ENCODE peak calls at places on chromosomes 7 and 10, in ten cellular contexts. D is dorsolateral prefrontal cortex, N is PC-3, P is AG04450, F is psoas muscle, R is suprapubic skin, O is K562, S is stomach, Q is hepatocyte, T is pancreas. K is an unnamed sample. For H3K27me3, the result is how much of the 10 kb centered on the place peaks cover.

GRCh38 chr7:35646289-35647033 is 48.5 kb downstream of the HERPUD2 start:
- DNase-seq in D (no peak), N (no peak), P (no peak), F (no peak), R (no peak), O (no peak), S (no peak), Q (no peak), T (peak), K (no peak)

GRCh38 chr7:35003679-35004278 is 33.5 kb downstream of the DPY19L1 start:
- DNase-seq in D (no peak), N (peak), P (peak), F (no peak), R (no peak), O (peak), S (peak), Q (peak), T (peak), K (no peak)

GRCh38 chr10:89632824-89633223 is 12.2 kb downstream of the PANK1 start:
- DNase-seq in D (no peak), N (no peak), P (no peak), F (no peak), R (no peak), O (no peak), S (no peak), Q (no peak), T (no peak), K (no peak)

GRCh38 chr10:33336606-33337334 is 2.3 kb upstream of the NRP1 start:
- DNase-seq in D (no peak), N (peak), P (no peak), F (peak), R (no peak), O (no peak), S (no peak), Q (peak), T (peak), K (peak)

GRCh38 chr10:88858493-88858892 is 6.8 kb upstream of the ANKRD22 start:
- DNase-seq in D (no peak), N (peak), P (no peak), F (no peak), R (no peak), O (no peak), S (no peak), Q (peak), T (no peak), K (no peak)

GRCh38 chr10:88881335-88881734 is 1.3 kb downstream of the STAMBPL1 start:
- DNase-seq in D (no peak), N (no peak), P (no peak), F (no peak), R (no peak), O (no peak), S (no peak), Q (no peak), T (no peak), K (no peak)

GRCh38 chr10:29209830-29210229 is 79.0 kb upstream of the LYZL1 start:
- DNase-seq in D (no peak), N (no peak), P (no peak), F (no peak), R (no peak), O (no peak), S (no peak), Q (no peak), T (no peak), K (no peak)

GRCh38 chr10:78331391-78331922 is 297.8 kb downstream of the RPS24 start:
- DNase-seq in D (no peak), N (peak), P (no peak), F (peak), R (no peak), O (no peak), S (no peak), Q (no peak), T (no peak), K (peak)

GRCh38 chr10:23203369-23204325 is 11.5 kb downstream of the PTF1A start:
- DNase-seq in D (no peak), N (no peak), P (no peak), F (no peak), R (no peak), O (no peak), S (no peak), Q (no peak), T (no peak), K (no peak)

GRCh38 chr10:55464083-55464482 is 663.1 kb upstream of the PCDH15 start:
- DNase-seq in D (no peak), N (no peak), P (no peak), F (no peak), R (no peak), O (no peak), S (no peak), Q (no peak), T (no peak), K (no peak)

DNA sequence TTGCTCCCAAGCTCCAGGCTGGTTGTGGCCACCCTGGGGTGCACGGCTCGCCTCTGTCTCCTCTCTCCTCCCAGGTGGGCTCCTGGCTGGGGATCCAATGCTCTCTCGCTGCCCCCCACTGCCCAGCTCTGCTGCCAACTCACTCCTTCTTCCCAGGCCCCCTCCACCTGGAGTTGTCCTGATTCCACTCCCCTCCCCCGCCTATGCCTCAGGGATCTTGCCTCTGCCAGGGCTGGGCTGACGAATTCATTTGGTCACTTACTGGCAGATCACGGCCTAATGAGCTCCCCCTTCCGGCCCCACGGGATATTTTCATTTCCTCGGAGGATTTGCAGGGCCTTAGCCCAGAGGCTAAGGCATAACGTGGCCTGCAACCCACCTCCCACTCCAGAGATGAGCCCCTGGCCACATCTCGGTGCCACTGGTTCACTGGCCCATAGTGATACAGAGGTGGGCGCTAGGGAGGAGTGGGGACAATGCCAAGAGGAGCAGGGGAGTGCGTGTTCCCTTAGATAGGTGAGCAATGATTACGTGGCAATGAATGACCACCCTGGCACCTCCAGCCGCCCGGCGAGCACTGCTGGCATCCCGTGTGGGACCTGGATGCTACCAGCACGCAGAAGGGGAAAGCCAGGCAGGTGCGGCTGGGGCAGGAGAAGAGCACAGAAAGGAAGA is 344.6 kb upstream of the SHH start:
- DNase-seq in D (no peak), N (peak), P (no peak), F (no peak), R (no peak), O (peak), S (peak), Q (peak), T (peak), K (no peak)
- TF ChIP-seq CTCF in D (no peak), N (peak), P (peak), F (no peak), R (no peak), O (peak), S (peak), Q (peak), T (no peak), K (no peak)

GRCh38 chr10:12975266-12975665 is 26.2 kb downstream of the CCDC3 start:
- DNase-seq in D (no peak), N (peak), P (no peak), F (no peak), R (peak), O (no peak), S (no peak), Q (peak), T (no peak), K (no peak)

GRCh38 chr10:12974845-12975199 is 26.7 kb downstream of the CCDC3 start:
- DNase-seq in D (no peak), N (no peak), P (no peak), F (no peak), R (no peak), O (no peak), S (no peak), Q (no peak), T (no peak), K (no peak)

GRCh38 chr10:12972146-12972545 is 29.4 kb downstream of the CCDC3 start:
- DNase-seq in D (no peak), N (no peak), P (no peak), F (no peak), R (peak), O (no peak), S (no peak), Q (no peak), T (no peak), K (no peak)

GRCh38 chr10:12974123-12974844 is 27.2 kb downstream of the CCDC3 start:
- DNase-seq in D (no peak), N (no peak), P (no peak), F (no peak), R (peak), O (no peak), S (no peak), Q (no peak), T (no peak), K (no peak)

GRCh38 chr10:12973149-12973718 is 28.3 kb downstream of the CCDC3 start:
- DNase-seq in D (no peak), N (no peak), P (no peak), F (no peak), R (peak), O (no peak), S (no peak), Q (no peak), T (no peak), K (no peak)
- H3K27ac ChIP-seq in D (peak), N (no peak), P (no peak), F (no peak), R (no peak), O (no peak), S (no peak), Q (no peak), T (no peak), K (no peak)

GRCh38 chr7:47195641-47196040 is 386.3 kb downstream of the TNS3 start:
- DNase-seq in D (no peak), N (peak), P (no peak), F (no peak), R (no peak), O (peak), S (no peak), Q (no peak), T (no peak), K (no peak)
- H3K27me3 ChIP-seq in D (under half), N (under half), P (under half), F (under half), R (under half), O (under half), S (under half), Q (under half), T (under half), K (under half)

GRCh38 chr7:24763303-24763901 is 6.1 kb upstream of the GSDME start:
- DNase-seq in D (no peak), N (no peak), P (no peak), F (no peak), R (no peak), O (no peak), S (no peak), Q (no peak), T (no peak), K (no peak)

GRCh38 chr7:24769863-24770262 is 12.6 kb upstream of the GSDME start:
- DNase-seq in D (no peak), N (no peak), P (no peak), F (no peak), R (no peak), O (no peak), S (no peak), Q (no peak), T (no peak), K (no peak)

GRCh38 chr7:24764972-24765744 is 7.9 kb upstream of the GSDME start:
- DNase-seq in D (no peak), N (no peak), P (no peak), F (no peak), R (no peak), O (no peak), S (no peak), Q (no peak), T (no peak), K (no peak)

GRCh38 chr7:24769014-24769830 is 12.0 kb upstream of the GSDME start:
- DNase-seq in D (no peak), N (no peak), P (no peak), F (no peak), R (no peak), O (no peak), S (no peak), Q (no peak), T (no peak), K (no peak)

GRCh38 chr7:24767878-24768569 is 10.8 kb upstream of the GSDME start:
- DNase-seq in D (no peak), N (no peak), P (no peak), F (no peak), R (no peak), O (no peak), S (no peak), Q (no peak), T (no peak), K (no peak)
- TF ChIP-seq CTCF in D (no peak), N (peak), P (no peak), F (no peak), R (no peak), O (peak), S (no peak), Q (no peak), T (no peak), K (no peak)

GRCh38 chr10:73865107-73865458 is 9.3 kb downstream of the CAMK2G start:
- DNase-seq in D (no peak), N (no peak), P (no peak), F (no peak), R (no peak), O (no peak), S (no peak), Q (no peak), T (no peak), K (no peak)

GRCh38 chr10:73867871-73868631 is 6.3 kb downstream of the CAMK2G start:
- DNase-seq in D (no peak), N (no peak), P (no peak), F (no peak), R (no peak), O (no peak), S (no peak), Q (no peak), T (no peak), K (no peak)

GRCh38 chr10:73865459-73866442 is 8.6 kb downstream of the CAMK2G start:
- DNase-seq in D (no peak), N (no peak), P (no peak), F (no peak), R (no peak), O (no peak), S (no peak), Q (no peak), T (no peak), K (no peak)

GRCh38 chr10:73867126-73867807 is 7.1 kb downstream of the CAMK2G start:
- DNase-seq in D (no peak), N (no peak), P (no peak), F (no peak), R (no peak), O (no peak), S (no peak), Q (no peak), T (no peak), K (no peak)

DNA sequence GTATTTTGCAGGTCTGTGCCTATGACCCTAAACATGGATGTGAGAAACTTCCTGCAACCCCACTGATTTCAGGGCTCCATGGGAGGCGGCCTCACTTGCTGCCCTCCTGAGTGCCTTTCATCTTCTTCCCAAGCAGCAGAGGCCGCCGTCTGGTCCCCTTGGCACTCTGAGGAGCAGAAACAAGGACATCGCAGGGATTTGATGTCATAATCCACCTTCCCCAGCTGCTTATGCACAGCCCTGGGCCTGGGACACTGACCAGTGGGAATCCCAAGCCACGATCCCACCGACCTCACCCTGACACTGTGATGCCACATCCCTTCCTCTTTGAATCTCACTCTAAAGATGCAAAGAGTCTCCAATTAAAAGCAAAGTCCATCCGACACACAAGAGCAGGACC is 7.7 kb downstream of the CAMK2G start:
- DNase-seq in D (no peak), N (no peak), P (no peak), F (no peak), R (no peak), O (no peak), S (no peak), Q (no peak), T (no peak), K (no peak)
- H3K27ac ChIP-seq in D (peak), N (no peak), P (no peak), F (peak), R (no peak), O (no peak), S (peak), Q (no peak), T (no peak), K (no peak)

DNA sequence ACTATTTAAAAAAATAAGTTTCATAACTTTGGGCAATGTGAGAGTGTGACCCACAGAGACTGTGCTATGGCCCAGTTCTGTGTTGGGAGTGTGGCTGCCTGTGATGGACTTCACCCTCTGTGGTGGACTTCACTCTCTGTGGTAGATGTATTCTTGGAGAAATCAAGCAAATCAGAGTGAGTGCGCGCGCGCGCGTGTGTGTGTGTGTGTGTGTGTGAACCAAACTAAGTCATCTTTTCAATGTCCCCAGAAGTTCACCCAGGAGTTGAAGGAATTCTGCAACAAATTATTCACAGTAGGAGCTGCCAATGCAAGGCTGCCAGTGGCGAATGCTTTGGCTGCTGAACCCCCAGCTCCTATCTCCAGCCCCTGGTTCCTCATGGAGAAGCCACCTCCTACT is 184.5 kb downstream of the ADAM12 start:
- DNase-seq in D (no peak), N (no peak), P (no peak), F (no peak), R (no peak), O (no peak), S (no peak), Q (no peak), T (no peak), K (peak)
- H3K27me3 ChIP-seq in D (under half), N (under half), P (under half), F (under half), R (under half), O (under half), S (under half), Q (under half), T (under half), K (under half)

DNA sequence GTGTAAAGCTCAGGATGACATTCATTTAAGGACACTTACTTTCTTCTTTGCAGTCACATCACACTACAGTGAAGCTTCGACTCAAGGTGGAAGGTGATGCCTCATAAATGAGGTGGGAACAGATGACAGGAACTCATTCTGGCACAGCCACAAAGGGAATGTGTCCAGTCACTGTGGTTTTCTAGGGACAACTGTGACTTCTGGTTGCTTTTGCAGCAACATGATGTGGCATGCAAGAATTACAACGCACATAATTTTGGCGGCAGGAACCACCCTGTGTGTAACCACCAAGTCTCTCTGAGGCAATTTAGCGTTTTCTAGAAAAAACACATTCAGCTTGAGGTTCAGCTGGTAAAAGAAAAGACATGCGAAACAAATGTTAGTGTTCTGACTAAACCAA is 32.0 kb upstream of the FERD3L start:
- DNase-seq in D (no peak), N (peak), P (no peak), F (no peak), R (no peak), O (no peak), S (no peak), Q (no peak), T (no peak), K (no peak)
- TF ChIP-seq CTCF in D (no peak), N (no peak), P (no peak), F (no peak), R (no peak), O (no peak), S (no peak), Q (no peak), T (no peak), K (no peak)

GRCh38 chr7:106485919-106486318 is 175.0 kb downstream of the CCDC71L start:
- DNase-seq in D (no peak), N (no peak), P (no peak), F (no peak), R (no peak), O (no peak), S (no peak), Q (no peak), T (no peak), K (no peak)
- H3K27ac ChIP-seq in D (no peak), N (no peak), P (no peak), F (peak), R (peak), O (no peak), S (peak), Q (no peak), T (peak), K (no peak)

DNA sequence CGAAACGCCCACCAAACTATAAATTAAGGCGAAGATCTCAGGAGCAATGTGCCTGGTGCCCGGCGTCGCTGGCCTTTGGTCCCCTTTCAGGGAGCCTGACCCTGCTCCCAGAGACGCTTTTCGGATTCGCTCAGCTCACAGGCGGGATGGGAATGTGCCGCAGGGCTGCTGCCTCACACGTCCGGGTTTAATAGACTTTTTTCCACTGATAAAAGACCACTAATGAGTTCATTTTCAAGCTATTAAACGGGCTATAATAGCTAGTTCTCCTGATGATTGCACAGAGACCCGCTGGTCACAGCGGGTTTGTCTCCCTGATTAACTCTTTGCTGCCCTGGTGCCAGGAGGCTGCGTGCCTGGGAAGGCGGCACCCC is 128.3 kb downstream of the ADARB2 start:
- DNase-seq in D (no peak), N (no peak), P (no peak), F (no peak), R (no peak), O (no peak), S (no peak), Q (no peak), T (no peak), K (no peak)
- H3K27me3 ChIP-seq in D (under half), N (under half), P (under half), F (half or more), R (under half), O (under half), S (half or more), Q (under half), T (under half), K (under half)

K was measured in ovary.